ENCODE peak calls at places on chromosomes 12 and 14, in four cellular contexts. One of them, this sample, is unnamed.

GRCh38 chr12:34335819-34336262 is 313.5 kb downstream of the ALG10 start:
- DNase-seq in stimulated activated CD4-positive, alpha-beta T cell treated with anti-CD3 and anti-CD28 coated beads, Interleukin-4, amount 100 ng/mL, for 1 hour: no peak
- DNase-seq in HT1080: no peak
- DNase-seq in HS-5: no peak
- DNase-seq in this sample: no peak

GRCh38 chr14:35944847-35945246 is 118.7 kb downstream of the BRMS1L start:
- DNase-seq in stimulated activated CD4-positive, alpha-beta T cell treated with anti-CD3 and anti-CD28 coated beads, Interleukin-4, amount 100 ng/mL, for 1 hour: peak; percentile 7
- DNase-seq in HT1080: peak; percentile 46
- DNase-seq in HS-5: no peak
- DNase-seq in this sample: no peak

GRCh38 chr12:113130457-113131135 is 5.0 kb downstream of the RASAL1 start:
- DNase-seq in stimulated activated CD4-positive, alpha-beta T cell treated with anti-CD3 and anti-CD28 coated beads, Interleukin-4, amount 100 ng/mL, for 1 hour: no peak
- DNase-seq in HS-5: no peak
- DNase-seq in HT1080: peak; percentile 55
- DNase-seq in this sample: peak; percentile 91

GRCh38 chr12:46908936-46909635 is 83.3 kb upstream of the SLC38A4 start:
- DNase-seq in stimulated activated CD4-positive, alpha-beta T cell treated with anti-CD3 and anti-CD28 coated beads, Interleukin-4, amount 100 ng/mL, for 1 hour: no peak
- DNase-seq in HT1080: peak; percentile 24
- DNase-seq in HS-5: no peak
- DNase-seq in this sample: no peak

GRCh38 chr14:60931206-60931605 is 49.7 kb downstream of the TRMT5 start:
- DNase-seq in HS-5: no peak
- DNase-seq in stimulated activated CD4-positive, alpha-beta T cell treated with anti-CD3 and anti-CD28 coated beads, Interleukin-4, amount 100 ng/mL, for 1 hour: no peak
- DNase-seq in HT1080: peak; percentile 21
- DNase-seq in this sample: no peak

GRCh38 chr14:97095269-97095668 is 298.1 kb downstream of the VRK1 start:
- DNase-seq in stimulated activated CD4-positive, alpha-beta T cell treated with anti-CD3 and anti-CD28 coated beads, Interleukin-4, amount 100 ng/mL, for 1 hour: no peak
- DNase-seq in HS-5: no peak
- DNase-seq in HT1080: no peak
- DNase-seq in this sample: no peak

GRCh38 chr12:81077329-81077685 is 572 bp upstream of the ACSS3 start:
- DNase-seq in stimulated activated CD4-positive, alpha-beta T cell treated with anti-CD3 and anti-CD28 coated beads, Interleukin-4, amount 100 ng/mL, for 1 hour: no peak
- DNase-seq in HS-5: no peak
- DNase-seq in HT1080: no peak
- DNase-seq in this sample: no peak

GRCh38 chr14:86654558-86655184 is 1124.7 kb downstream of the FLRT2 start:
- DNase-seq in HS-5: no peak
- DNase-seq in stimulated activated CD4-positive, alpha-beta T cell treated with anti-CD3 and anti-CD28 coated beads, Interleukin-4, amount 100 ng/mL, for 1 hour: peak; percentile 2
- DNase-seq in HT1080: peak; percentile 43
- DNase-seq in this sample: no peak

GRCh38 chr12:91326043-91327027 is 143.7 kb upstream of the DCN start:
- DNase-seq in HS-5: peak; percentile 30
- DNase-seq in stimulated activated CD4-positive, alpha-beta T cell treated with anti-CD3 and anti-CD28 coated beads, Interleukin-4, amount 100 ng/mL, for 1 hour: peak; percentile 3
- DNase-seq in HT1080: peak; percentile 32
- DNase-seq in this sample: no peak

GRCh38 chr14:99239661-99240092 is 32.3 kb downstream of the BCL11B start:
- DNase-seq in stimulated activated CD4-positive, alpha-beta T cell treated with anti-CD3 and anti-CD28 coated beads, Interleukin-4, amount 100 ng/mL, for 1 hour: no peak
- DNase-seq in HS-5: no peak
- DNase-seq in HT1080: no peak
- DNase-seq in this sample: no peak

GRCh38 chr12:109693160-109693559 is 20.5 kb upstream of the FAM222A start:
- DNase-seq in HS-5: no peak
- DNase-seq in HT1080: no peak
- DNase-seq in stimulated activated CD4-positive, alpha-beta T cell treated with anti-CD3 and anti-CD28 coated beads, Interleukin-4, amount 100 ng/mL, for 1 hour: no peak
- DNase-seq in this sample: no peak

GRCh38 chr12:27824126-27824842 is 44.2 kb upstream of the MANSC4 start:
- DNase-seq in HT1080: no peak
- DNase-seq in stimulated activated CD4-positive, alpha-beta T cell treated with anti-CD3 and anti-CD28 coated beads, Interleukin-4, amount 100 ng/mL, for 1 hour: no peak
- DNase-seq in HS-5: no peak
- DNase-seq in this sample: no peak

GRCh38 chr12:50678650-50679049 is 85.3 kb upstream of the ATF1 start:
- DNase-seq in HS-5: no peak
- DNase-seq in HT1080: no peak
- DNase-seq in stimulated activated CD4-positive, alpha-beta T cell treated with anti-CD3 and anti-CD28 coated beads, Interleukin-4, amount 100 ng/mL, for 1 hour: no peak
- DNase-seq in this sample: no peak

GRCh38 chr14:33030406-33030805 is 91.7 kb downstream of the NPAS3 start:
- DNase-seq in stimulated activated CD4-positive, alpha-beta T cell treated with anti-CD3 and anti-CD28 coated beads, Interleukin-4, amount 100 ng/mL, for 1 hour: no peak
- DNase-seq in HT1080: no peak
- DNase-seq in HS-5: no peak
- DNase-seq in this sample: no peak

GRCh38 chr14:67582061-67582460 is 18.0 kb downstream of the PIGH start:
- DNase-seq in stimulated activated CD4-positive, alpha-beta T cell treated with anti-CD3 and anti-CD28 coated beads, Interleukin-4, amount 100 ng/mL, for 1 hour: no peak
- DNase-seq in HT1080: no peak
- DNase-seq in HS-5: no peak
- DNase-seq in this sample: peak; percentile 32

GRCh38 chr14:103707329-103708263 is 7.7 kb downstream of the XRCC3 start:
- DNase-seq in stimulated activated CD4-positive, alpha-beta T cell treated with anti-CD3 and anti-CD28 coated beads, Interleukin-4, amount 100 ng/mL, for 1 hour: no peak
- DNase-seq in HS-5: no peak
- DNase-seq in HT1080: no peak
- DNase-seq in this sample: no peak

GRCh38 chr14:24900281-24900868 is 149.6 kb downstream of the STXBP6 start:
- DNase-seq in HS-5: peak; percentile 25
- DNase-seq in stimulated activated CD4-positive, alpha-beta T cell treated with anti-CD3 and anti-CD28 coated beads, Interleukin-4, amount 100 ng/mL, for 1 hour: no peak
- DNase-seq in HT1080: no peak
- DNase-seq in this sample: no peak

GRCh38 chr14:60266021-60266937 is 17.3 kb downstream of the PPM1A start:
- DNase-seq in HS-5: no peak
- DNase-seq in stimulated activated CD4-positive, alpha-beta T cell treated with anti-CD3 and anti-CD28 coated beads, Interleukin-4, amount 100 ng/mL, for 1 hour: no peak
- DNase-seq in HT1080: peak; percentile 4
- DNase-seq in this sample: no peak

This sample was measured in spleen.